ENCODE peak calls at places on chromosomes 4 and X, in ten cellular contexts. J is H9, K is nephron progenitor cell, T is GM20000, P is GM12864, V is fibroblast of lung, E is H1, D is WTC11, B is lung, I is spleen. L is an unnamed sample.

GRCh38 chr4:2080429-2081300 is 21.5 kb downstream of the NAT8L start:
- DNase-seq in E (peak), D (no peak), I (peak), B (no peak), P (no peak), V (no peak), K (no peak), J (peak), T (peak), L (no peak)

GRCh38 chrX:101595739-101596419 is 21.9 kb downstream of the ARMCX6 start:
- DNase-seq in E (no peak), P (peak), T (peak), D (peak), K (peak), J (peak), B (peak), V (peak), I (no peak), L (no peak)

GRCh38 chr4:185671496-185671895 is 136.2 kb upstream of the PDLIM3 start:
- DNase-seq in J (no peak), T (no peak), V (no peak), D (no peak), I (no peak), E (no peak), K (no peak), P (no peak), B (no peak), L (no peak)

GRCh38 chrX:87370865-87371264 is 146.7 kb upstream of the KLHL4 start:
- DNase-seq in T (no peak), E (no peak), D (no peak), B (no peak), J (no peak), P (no peak), K (no peak), I (no peak), V (no peak), L (no peak)

GRCh38 chrX:103818844-103819243 is 13.2 kb downstream of the RAB9B start:
- DNase-seq in P (no peak), B (no peak), E (no peak), V (peak), T (no peak), D (no peak), I (no peak), K (no peak), J (no peak), L (no peak)

GRCh38 chr4:30716671-30717207 is 3.4 kb upstream of the PCDH7 start:
- DNase-seq in D (no peak), J (no peak), P (no peak), K (peak), V (peak), B (no peak), T (no peak), E (no peak), I (no peak), L (no peak)

GRCh38 chr4:22670953-22671352 is 21.8 kb upstream of the GBA3 start:
- DNase-seq in P (no peak), T (no peak), K (no peak), B (no peak), J (no peak), I (no peak), D (no peak), V (peak), E (no peak), L (no peak)

GRCh38 chr4:42280327-42281095 is 116.8 kb upstream of the SHISA3 start:
- DNase-seq in B (no peak), J (no peak), I (no peak), K (peak), E (no peak), T (peak), D (peak), V (peak), P (no peak), L (no peak)

GRCh38 chr4:2377241-2377640 is 41.2 kb downstream of the ZFYVE28 start:
- DNase-seq in J (no peak), T (no peak), I (no peak), B (no peak), E (no peak), P (no peak), D (no peak), K (no peak), V (no peak), L (no peak)

GRCh38 chrX:40082447-40083119 is 15.2 kb downstream of the BCOR start:
- DNase-seq in K (no peak), J (no peak), T (no peak), P (no peak), D (no peak), I (no peak), E (no peak), B (no peak), V (no peak), L (no peak)

GRCh38 chr4:40769266-40769665 is 19.5 kb downstream of the NSUN7 start:
- DNase-seq in P (no peak), J (no peak), K (no peak), I (no peak), D (no peak), V (peak), E (no peak), B (no peak), T (no peak), L (no peak)

GRCh38 chr4:7294176-7294756 is 101.9 kb downstream of the SORCS2 start:
- DNase-seq in B (no peak), V (no peak), K (no peak), P (no peak), J (no peak), T (no peak), I (no peak), D (no peak), E (no peak), L (no peak)

GRCh38 chrX:51759055-51759454 is 15.8 kb downstream of the GSPT2 start:
- DNase-seq in I (no peak), D (no peak), P (no peak), E (no peak), K (no peak), T (no peak), V (no peak), B (no peak), J (no peak), L (no peak)

GRCh38 chr4:168275836-168276235 is 42.7 kb downstream of the DDX60 start:
- DNase-seq in B (no peak), J (no peak), P (no peak), T (no peak), D (no peak), E (no peak), V (no peak), K (no peak), I (no peak), L (no peak)

GRCh38 chrX:153882086-153882498 is 3.9 kb downstream of the L1CAM start:
- DNase-seq in K (no peak), I (no peak), E (no peak), D (no peak), J (no peak), T (no peak), V (no peak), B (no peak), P (no peak), L (no peak)

GRCh38 chrX:20641954-20642353 is 375.2 kb upstream of the RPS6KA3 start:
- DNase-seq in K (no peak), D (no peak), E (no peak), T (no peak), B (no peak), P (no peak), V (no peak), J (no peak), I (no peak), L (no peak)

GRCh38 chr4:73901031-73901430 is 31.8 kb downstream of the CXCL1 start:
- DNase-seq in K (no peak), T (no peak), E (no peak), I (no peak), B (no peak), D (no peak), J (no peak), P (no peak), V (peak), L (no peak)

GRCh38 chr4:88511236-88511635 is 12.3 kb downstream of the PYURF start:
- DNase-seq in T (no peak), B (no peak), E (no peak), V (no peak), D (no peak), K (no peak), I (no peak), P (no peak), J (no peak), L (no peak)

GRCh38 chr4:8769645-8770517 is 101.8 kb downstream of the HMX1 start:
- DNase-seq in V (no peak), P (no peak), J (no peak), I (peak), D (no peak), T (no peak), E (no peak), B (no peak), K (no peak), L (no peak)

GRCh38 chr4:86957214-86957613 is 22.4 kb downstream of the AFF1 start:
- DNase-seq in V (peak), K (no peak), E (no peak), B (no peak), P (no peak), D (no peak), J (no peak), I (no peak), T (no peak), L (no peak)

GRCh38 chrX:77572322-77572721 is 125.1 kb downstream of the FGF16 start:
- DNase-seq in V (peak), K (no peak), B (no peak), J (no peak), I (no peak), D (no peak), P (no peak), E (no peak), T (no peak), L (no peak)

GRCh38 chrX:80578518-80579105 is 158.4 kb downstream of the TENT5D start:
- DNase-seq in V (peak), P (no peak), B (no peak), T (peak), D (no peak), J (no peak), I (no peak), E (no peak), K (no peak), L (no peak)

DNA sequence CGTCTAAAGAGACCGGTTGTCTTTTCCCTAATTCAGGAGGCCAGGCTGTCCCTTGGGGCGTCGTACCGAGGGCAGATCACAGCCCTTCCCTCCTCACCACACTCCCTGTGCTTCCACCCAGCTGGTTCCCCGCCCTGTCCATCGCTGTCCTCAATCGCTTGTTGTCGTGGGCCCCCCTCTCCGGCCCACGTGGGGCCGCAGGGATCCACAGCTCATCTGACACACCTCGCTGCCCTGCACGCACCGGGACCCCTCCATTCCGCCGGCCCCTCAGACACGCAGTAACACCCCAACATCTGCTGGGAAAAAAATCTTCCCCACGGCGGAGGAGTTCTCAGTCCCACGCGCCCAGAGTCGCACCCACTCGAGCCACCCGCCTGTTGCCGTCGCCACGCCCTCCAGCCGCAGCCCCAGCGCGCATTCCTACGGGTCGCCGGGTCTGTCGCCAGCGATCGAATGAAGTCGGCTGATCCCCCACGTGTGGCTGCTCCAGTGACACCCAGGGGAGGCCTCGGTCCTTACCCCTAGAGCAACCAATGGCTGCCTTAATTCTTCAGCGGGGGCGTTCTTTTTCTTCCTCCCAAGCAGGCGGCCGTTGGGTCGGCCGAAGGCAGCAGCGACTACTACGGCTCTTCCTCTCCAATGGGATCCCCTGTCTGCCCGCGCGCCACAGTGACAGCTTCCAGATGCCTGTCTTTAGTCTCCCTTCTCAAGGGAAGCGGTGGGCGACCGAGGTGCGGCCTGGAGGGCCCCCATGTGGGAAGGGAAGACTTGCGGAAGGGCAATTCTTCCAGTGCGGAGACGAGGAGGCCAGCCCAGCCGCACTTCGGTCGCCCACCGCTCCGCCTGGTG is 885 bp upstream of the SEPTIN11 start:
- DNase-seq in T (peak), D (peak), I (peak), B (peak), K (peak), P (peak), E (no peak), V (peak), J (peak), L (peak)
- TF ChIP-seq CTCF in T (no peak), D (no peak), I (no peak), B (no peak), K (no peak), P (no peak), E (no peak), V (no peak), J (no peak), L (no peak)

DNA sequence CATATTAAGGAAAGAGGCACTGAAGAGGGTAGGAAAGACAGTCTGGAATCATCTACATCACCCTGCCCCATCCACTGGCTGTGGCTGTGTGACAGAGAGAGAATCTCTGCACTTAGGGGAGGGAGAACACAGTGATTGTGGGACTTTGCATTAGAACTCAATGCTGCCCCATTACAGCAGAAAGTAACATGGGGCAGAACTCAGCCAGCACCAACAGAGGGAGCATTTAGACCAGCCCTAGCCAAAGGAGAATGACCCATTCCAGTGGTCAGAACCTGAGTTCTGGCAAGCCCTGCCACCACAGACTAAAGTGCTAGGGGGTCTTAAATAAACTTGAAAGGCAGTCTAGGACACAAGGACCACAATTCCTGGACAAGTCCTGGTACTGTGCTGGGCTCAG is 37.9 kb downstream of the ZNF330 start:
- DNase-seq in P (no peak), D (no peak), J (no peak), T (no peak), K (no peak), E (no peak), V (no peak), I (no peak), B (no peak), L (no peak)
- TF ChIP-seq CTCF in P (no peak), D (no peak), J (peak), T (no peak), K (no peak), E (peak), V (no peak), I (no peak), B (no peak), L (no peak)

GRCh38 chrX:7147978-7148824 is at the start of gene PUDP:
- DNase-seq in T (peak), E (peak), K (peak), V (peak), I (peak), B (peak), D (peak), P (no peak), J (peak), L (peak)
- TF ChIP-seq CTCF in T (no peak), E (no peak), K (no peak), V (peak), I (peak), B (no peak), D (no peak), P (no peak), J (no peak), L (no peak)

DNA sequence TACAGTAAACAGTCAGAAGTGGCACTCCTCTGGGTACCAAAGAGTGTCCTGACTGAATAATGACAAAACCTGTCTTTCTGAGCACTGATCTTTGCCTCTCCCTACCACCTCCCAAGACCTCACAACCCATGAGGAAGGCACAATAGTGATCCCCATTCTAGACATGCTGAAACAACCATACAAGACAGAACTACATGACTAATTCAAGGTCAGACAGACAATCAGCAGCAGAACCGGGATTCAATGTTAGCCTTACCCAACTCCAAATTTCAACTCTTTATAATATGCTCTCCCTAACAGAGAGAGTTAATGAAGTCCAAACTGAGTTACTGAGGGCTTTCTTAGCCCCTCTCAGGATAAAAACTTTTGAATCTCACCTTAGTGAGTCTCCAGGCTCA is 71.0 kb downstream of the IRF2 start:
- DNase-seq in I (no peak), D (no peak), P (no peak), B (no peak), E (no peak), K (no peak), V (no peak), J (no peak), T (no peak), L (no peak)
- TF ChIP-seq CTCF in I (no peak), D (no peak), P (no peak), B (no peak), E (no peak), K (no peak), V (no peak), J (no peak), T (no peak), L (no peak)

DNA sequence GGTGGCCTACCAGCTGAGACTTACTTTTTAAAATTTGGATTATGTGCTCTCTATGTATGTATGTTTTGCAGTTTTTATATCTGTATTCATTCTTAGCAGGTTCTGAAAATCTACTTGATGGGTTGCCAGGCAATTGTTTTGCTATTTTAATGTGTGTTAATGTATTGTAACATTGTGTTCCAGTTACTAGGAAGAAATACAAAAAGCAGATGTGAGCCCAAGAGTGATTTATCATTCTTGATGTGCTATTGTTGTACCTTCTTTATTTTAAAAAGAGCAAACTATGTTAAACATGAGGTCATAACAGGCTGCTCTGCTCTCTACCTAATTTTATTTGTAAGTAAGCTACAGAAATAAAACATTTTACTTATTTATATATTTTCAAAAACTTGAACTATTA is 81.9 kb downstream of the REPS2 start:
- DNase-seq in P (no peak), E (no peak), V (no peak), B (no peak), T (no peak), D (no peak), J (no peak), K (no peak), I (no peak), L (no peak)
- TF ChIP-seq CTCF in P (no peak), E (no peak), V (no peak), B (no peak), T (no peak), D (no peak), J (no peak), K (no peak), I (no peak), L (no peak)

GRCh38 chrX:65493431-65493830 is 41.2 kb downstream of the LAS1L start:
- DNase-seq in K (no peak), P (no peak), V (no peak), B (no peak), D (no peak), I (no peak), J (no peak), E (no peak), T (no peak), L (no peak)
- TF ChIP-seq CTCF in K (no peak), P (no peak), V (no peak), B (no peak), D (no peak), I (no peak), J (no peak), E (no peak), T (no peak), L (no peak)

GRCh38 chrX:21972721-21973120 is 32.2 kb downstream of the SMS start:
- DNase-seq in J (no peak), E (no peak), T (no peak), D (no peak), I (no peak), P (no peak), B (no peak), V (peak), K (no peak), L (no peak)
- TF ChIP-seq CTCF in J (peak), E (no peak), T (no peak), D (no peak), I (no peak), P (peak), B (no peak), V (no peak), K (no peak), L (no peak)

GRCh38 chr4:108181704-108182103 is 13.0 kb upstream of the LEF1 start:
- DNase-seq in J (no peak), K (no peak), V (no peak), D (no peak), T (peak), B (no peak), P (no peak), E (no peak), I (no peak), L (no peak)
- TF ChIP-seq CTCF in J (peak), K (no peak), V (no peak), D (no peak), T (no peak), B (no peak), P (peak), E (no peak), I (no peak), L (peak)

DNA sequence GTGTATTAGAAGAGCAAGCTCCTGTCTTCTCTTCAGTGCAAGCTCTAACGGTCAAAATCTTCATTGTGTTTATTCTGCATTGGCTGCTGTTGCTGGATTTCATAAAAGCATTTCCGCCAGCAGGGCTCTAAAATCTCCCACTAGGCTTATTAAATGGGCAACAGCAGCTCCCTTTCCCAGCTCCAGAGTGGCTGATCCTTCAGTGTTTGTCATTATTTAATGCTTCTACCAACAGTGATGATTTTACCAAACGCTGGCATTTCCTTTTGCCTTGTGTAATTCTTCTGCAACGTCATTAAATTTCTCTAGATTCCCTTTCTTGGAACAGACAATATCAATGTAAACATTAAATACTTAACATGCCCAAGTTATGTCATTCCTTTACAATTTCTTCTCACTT is 20.1 kb downstream of the SLC7A11 start:
- DNase-seq in D (no peak), P (no peak), K (no peak), T (no peak), J (no peak), E (no peak), B (no peak), V (peak), I (no peak), L (no peak)
- TF ChIP-seq CTCF in D (no peak), P (no peak), K (no peak), T (no peak), J (no peak), E (no peak), B (no peak), V (no peak), I (no peak), L (no peak)

L was measured in natural killer cell.